ENCODE peak calls at places on chromosomes 2 and 18, in six cellular contexts. N is suprapubic skin, W is prostate gland, I is HCT116, M is endothelial cell of umbilical vein, P is transverse colon. T is an unnamed sample.

GRCh38 chr2:129794116-129794515 is 185.3 kb upstream of the RAB6C start:
- DNase-seq in N (no peak), I (no peak), W (no peak), P (no peak), M (no peak), T (no peak)

GRCh38 chr2:73112913-73113633 is at the start of gene RAB11FIP5:
- DNase-seq in W (peak), N (peak), P (peak), I (peak), M (peak), T (peak)

GRCh38 chr2:240932001-240932723 is 26.0 kb downstream of the CROCC2 start:
- DNase-seq in N (peak), I (no peak), W (no peak), P (peak), M (no peak), T (no peak)

GRCh38 chr2:233081232-233081730 is 21.1 kb downstream of the INPP5D start:
- DNase-seq in N (no peak), W (no peak), M (no peak), I (no peak), P (no peak), T (no peak)

GRCh38 chr2:141959941-141960340 is 170.9 kb downstream of the LRP1B start:
- DNase-seq in I (no peak), M (no peak), N (no peak), W (no peak), P (no peak), T (no peak)

GRCh38 chr2:53450885-53451284 is 316.7 kb upstream of the CHAC2 start:
- DNase-seq in I (no peak), W (no peak), M (no peak), P (peak), N (no peak), T (no peak)

GRCh38 chr18:23529597-23529996 is 26.3 kb downstream of the RMC1 start:
- DNase-seq in P (no peak), N (no peak), W (no peak), I (peak), M (peak), T (no peak)

GRCh38 chr2:200226652-200227426 is 79.7 kb upstream of the SPATS2L start:
- DNase-seq in P (no peak), I (no peak), W (no peak), M (no peak), N (no peak), T (no peak)

GRCh38 chr2:226017534-226017933 is 618.0 kb downstream of the NYAP2 start:
- DNase-seq in I (no peak), M (no peak), P (no peak), N (no peak), W (no peak), T (no peak)

GRCh38 chr2:191976436-191976835 is 129.5 kb upstream of the CAVIN2 start:
- DNase-seq in P (no peak), N (no peak), M (peak), W (no peak), I (no peak), T (no peak)

GRCh38 chr2:25672500-25673169 is 742 bp downstream of the DTNB start:
- DNase-seq in I (no peak), W (peak), M (peak), N (peak), P (peak), T (peak)

GRCh38 chr2:25674003-25674362 is 606 bp upstream of the DTNB start:
- DNase-seq in P (no peak), N (no peak), W (no peak), M (no peak), I (no peak), T (no peak)

GRCh38 chr2:25669520-25669919 is 3.9 kb downstream of the DTNB start:
- DNase-seq in W (no peak), M (no peak), P (no peak), I (no peak), N (no peak), T (no peak)

GRCh38 chr2:25671622-25672021 is 1.8 kb downstream of the DTNB start:
- DNase-seq in M (no peak), W (peak), I (no peak), P (no peak), N (no peak), T (no peak)

DNA sequence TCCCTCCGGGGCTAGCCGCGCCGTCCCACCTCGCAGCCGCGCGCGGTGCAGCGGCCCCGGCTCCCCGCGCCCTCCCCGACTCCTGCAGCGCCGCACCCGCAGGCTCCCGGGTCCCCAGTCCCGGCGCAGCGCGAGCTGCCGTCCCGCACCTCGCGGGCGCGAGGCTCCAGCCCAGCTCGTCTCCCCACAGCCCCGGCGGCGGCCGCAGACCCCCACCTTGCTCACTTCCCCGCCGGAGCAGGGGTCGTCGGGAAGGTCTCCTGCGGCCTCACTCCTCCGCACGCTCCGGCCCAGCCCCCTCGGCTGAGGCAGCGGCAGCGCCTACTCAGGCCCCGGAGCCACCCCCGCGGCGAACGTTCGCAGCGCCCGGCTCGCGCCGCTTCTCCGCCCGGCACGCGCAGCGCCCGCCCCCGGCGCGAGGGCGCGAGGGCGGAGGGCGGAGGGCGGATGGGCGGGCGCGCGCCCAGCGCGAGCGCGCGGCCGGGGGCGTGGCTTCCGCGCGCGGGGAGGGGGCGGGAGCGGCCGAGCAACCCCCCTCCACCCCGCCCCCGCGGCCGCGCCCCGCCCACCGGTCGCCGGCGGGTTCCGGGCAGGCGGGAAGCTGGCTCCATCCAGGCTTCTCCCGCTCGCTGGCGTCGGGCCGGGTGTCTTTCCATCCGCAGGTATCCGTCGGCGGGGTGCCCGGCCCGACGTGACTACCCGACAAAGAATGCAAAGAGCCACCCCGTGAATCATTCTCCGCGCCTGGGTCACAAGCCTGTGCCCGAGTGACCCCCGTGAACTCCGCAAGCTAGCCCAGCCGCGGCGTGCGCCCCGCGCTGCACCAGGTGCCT is at the start of gene DTNB:
- DNase-seq in P (peak), I (no peak), N (peak), M (peak), W (peak), T (peak)
- TF ChIP-seq POLR2A in P (no peak), I (no peak), N (peak), M (peak), W (peak), T (no peak)

GRCh38 chr2:157627594-157628281 is 926 bp downstream of the ACVR1C start:
- DNase-seq in I (no peak), P (peak), M (peak), N (no peak), W (no peak), T (no peak)

GRCh38 chr2:157625311-157625710 is 3.4 kb downstream of the ACVR1C start:
- DNase-seq in I (no peak), P (no peak), W (no peak), M (no peak), N (no peak), T (no peak)

GRCh38 chr2:157628282-157628531 is 457 bp downstream of the ACVR1C start:
- DNase-seq in M (no peak), I (no peak), W (no peak), N (no peak), P (peak), T (no peak)

DNA sequence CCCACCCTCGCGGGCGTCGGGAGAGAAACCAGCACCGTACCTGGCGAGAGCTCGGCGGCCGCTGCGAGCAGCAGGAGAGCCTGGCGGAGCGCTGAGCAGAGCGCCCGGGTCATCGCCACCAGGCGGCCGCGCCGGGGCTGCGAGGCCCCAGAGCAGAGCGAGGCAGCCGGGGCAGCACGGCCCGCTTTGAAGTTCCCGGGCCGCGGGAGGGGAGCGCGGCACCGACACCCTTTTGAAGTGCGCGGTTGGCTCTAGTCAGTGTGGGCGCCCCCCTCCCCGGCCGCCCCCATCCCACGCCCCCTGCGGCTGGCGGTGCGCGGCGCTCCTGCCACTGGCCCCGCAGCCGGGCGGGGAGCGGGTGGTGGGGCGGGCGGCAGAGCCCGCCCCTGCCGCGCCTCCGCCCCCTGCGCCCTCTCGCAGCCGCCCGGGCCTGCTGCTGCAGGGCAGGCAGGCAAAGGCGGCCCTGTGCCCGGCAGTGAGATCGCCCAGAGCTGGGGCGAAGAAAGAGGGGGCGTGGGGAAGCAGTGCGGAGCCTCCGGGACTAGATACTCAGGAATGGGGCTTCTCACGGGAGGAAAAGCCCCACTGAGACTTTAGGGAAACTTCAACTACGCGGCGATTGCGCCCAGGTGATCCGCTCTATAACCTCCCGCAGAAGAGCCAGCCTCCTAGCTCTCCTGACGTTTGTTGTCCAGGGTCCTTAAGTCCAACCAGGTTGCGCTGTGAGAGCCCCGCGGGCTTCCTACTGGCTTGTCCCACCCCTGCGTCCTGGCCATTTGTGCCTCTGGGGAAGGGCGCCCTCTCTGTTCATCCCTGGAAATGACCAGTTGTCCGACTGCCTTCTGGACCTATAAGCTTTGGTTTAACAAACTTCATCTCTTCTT is at the start of gene ACVR1C:
- DNase-seq in I (peak), M (peak), P (peak), W (peak), N (peak), T (peak)
- TF ChIP-seq POLR2AphosphoS5 in I (peak), M (no peak), P (peak), W (no peak), N (no peak), T (no peak)

GRCh38 chr2:48219234-48219554 is 310.8 kb upstream of the STON1 start:
- DNase-seq in I (no peak), M (no peak), P (no peak), W (no peak), N (no peak), T (no peak)

GRCh38 chr2:48218169-48218568 is 311.8 kb upstream of the STON1 start:
- DNase-seq in N (no peak), W (no peak), P (no peak), I (no peak), M (no peak), T (no peak)

GRCh38 chr2:48220463-48220862 is 309.5 kb upstream of the STON1 start:
- DNase-seq in P (no peak), N (no peak), I (no peak), W (no peak), M (no peak), T (no peak)

GRCh38 chr2:48221846-48222516 is 308.0 kb upstream of the STON1 start:
- DNase-seq in N (no peak), P (no peak), W (no peak), I (no peak), M (peak), T (no peak)

DNA sequence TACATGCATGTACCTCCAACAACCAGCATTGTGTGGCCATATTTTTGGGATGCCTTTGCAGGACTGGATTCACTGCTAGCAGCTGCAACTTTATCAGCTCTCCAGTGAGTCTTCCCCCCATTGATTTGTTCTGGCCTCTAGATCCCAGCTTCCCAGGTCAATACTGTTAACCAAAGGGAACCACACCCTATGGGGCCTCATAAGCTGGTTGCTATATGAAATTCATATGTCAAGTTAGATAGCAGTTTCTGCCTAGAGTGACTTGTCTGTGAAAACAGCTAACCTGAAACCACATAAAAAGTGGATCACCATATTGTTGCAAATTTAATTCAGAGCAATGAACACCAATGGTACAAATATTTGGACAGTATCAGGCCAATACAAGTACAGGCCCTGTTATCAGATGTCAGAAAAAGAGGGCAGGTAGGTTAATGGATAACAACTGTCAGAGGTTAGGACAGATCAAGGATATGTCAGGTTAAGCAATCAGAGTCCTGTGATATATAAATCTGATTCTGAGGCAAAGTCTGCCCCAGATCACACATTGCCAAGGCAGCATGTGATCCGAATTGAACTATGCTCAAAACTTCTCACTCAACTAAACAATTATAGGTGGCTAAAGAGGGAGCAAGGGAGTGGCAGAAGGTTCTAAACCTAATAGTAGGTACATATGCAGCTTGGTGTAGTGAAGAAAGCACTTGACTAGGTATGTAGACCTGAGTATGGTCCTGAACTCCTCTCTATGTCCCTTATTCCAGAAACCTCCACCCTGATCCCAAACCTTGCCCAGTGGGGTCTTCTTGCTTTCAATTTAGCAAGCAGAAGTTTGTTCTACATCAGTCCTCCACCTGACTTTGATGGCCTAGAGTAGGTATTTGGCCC is 310.2 kb upstream of the STON1 start:
- DNase-seq in P (no peak), N (no peak), M (no peak), I (no peak), W (no peak), T (no peak)
- TF ChIP-seq POLR2A in P (no peak), N (no peak), M (no peak), I (no peak), W (no peak), T (no peak)

DNA sequence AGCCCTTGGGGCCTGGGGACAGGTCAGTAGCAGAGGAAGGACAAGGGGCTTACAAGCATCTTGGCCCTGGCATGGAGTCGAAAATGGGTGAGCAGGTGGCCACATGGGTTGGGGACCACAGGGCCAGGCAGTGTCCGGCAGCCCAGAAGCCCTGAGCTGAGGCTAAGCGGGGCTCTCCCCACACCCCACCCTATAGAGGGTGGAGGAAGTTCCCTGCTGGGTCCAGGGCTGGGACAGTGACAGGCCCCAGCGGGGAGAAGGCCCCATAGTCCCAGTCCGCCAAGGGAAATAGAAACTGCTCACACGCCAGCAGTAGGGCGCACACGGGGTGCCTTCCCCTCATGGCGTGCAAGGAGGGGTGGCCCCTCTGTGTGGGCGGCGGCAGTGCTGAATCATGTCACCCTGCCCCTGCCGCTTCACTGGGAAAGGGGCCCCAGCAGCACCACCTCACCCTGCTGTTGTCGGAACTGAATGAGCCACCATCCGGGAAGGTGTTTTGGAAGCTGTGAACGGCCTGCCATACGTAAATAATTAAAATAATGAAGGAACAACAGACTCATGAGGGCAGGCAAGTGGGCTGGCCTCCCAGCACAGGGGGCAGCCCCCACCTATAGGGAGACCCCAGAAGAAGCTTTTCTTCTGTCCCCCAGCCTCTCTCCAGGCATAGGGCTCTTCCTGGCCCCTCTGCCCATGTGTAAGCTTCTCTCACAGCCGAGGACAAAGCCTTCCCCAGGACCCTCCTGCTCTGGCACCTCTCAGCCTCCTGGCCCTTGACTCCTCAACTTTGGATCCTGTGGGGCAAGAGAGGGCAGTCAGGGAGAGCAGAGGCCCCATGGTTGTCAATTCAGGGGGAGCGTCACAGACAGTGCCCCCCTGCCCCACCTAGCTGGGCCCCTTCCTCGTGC is 12.7 kb upstream of the DUSP2 start:
- DNase-seq in M (no peak), N (no peak), P (no peak), W (no peak), I (no peak), T (peak)
- TF ChIP-seq POLR2AphosphoS5 in M (no peak), N (no peak), P (no peak), W (no peak), I (no peak), T (peak)

DNA sequence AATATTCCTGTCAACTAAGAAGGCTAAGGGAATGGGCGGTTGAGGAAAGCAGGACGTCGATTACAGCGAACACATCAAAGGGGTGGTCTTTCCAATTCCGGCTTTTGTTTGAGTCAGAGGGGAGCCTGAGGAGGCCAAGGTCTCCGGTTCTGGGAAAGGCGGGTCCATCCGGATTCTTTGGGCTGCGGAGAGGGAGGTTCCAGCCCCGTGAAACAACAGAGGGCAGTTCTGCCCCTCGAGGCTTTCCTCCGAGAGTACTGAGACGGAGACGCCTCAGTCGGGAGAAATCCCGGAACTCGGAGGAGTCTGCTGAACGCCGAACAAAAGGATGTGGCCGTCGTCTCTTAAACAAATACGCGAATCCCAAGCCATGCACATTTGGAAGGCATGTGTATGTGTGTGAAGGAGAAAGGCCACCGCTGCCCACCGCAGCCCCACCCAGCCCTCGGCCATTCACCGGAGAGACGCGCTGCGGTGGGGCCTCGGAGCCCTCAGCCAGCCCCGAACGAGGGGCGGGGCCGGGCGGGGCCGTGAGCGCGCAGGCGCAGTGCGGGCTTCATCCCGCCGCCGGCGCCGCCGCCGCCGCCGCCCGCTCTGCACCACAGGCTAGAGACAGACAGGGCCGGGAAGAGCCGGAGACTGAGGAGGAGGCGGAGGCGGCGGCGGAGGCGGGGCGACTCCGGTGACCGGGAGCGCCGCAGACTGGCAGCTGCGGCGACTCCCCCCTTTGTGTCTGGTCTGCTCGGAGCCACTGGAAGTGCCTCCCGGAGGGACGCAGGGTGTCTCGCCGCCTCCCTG is at the start of gene BMPR2:
- DNase-seq in N (peak), M (peak), I (peak), W (peak), P (peak), T (peak)
- TF ChIP-seq POLR2A in N (peak), M (peak), I (peak), W (peak), P (peak), T (peak)

GRCh38 chr2:121649652-121650553 is 641 bp upstream of the CLASP1 start:
- DNase-seq in N (peak), I (peak), W (peak), M (peak), P (peak), T (peak)
- TF ChIP-seq POLR2AphosphoS5 in N (no peak), I (peak), W (peak), M (peak), P (peak), T (peak)

GRCh38 chr18:3652380-3653262 is 202.6 kb downstream of the TGIF1 start:
- DNase-seq in M (peak), W (peak), N (no peak), I (peak), P (peak), T (no peak)
- TF ChIP-seq POLR2A in M (no peak), W (no peak), N (no peak), I (no peak), P (no peak), T (no peak)

GRCh38 chr18:62863629-62864028 is 148.3 kb downstream of the PHLPP1 start:
- DNase-seq in W (no peak), M (peak), P (no peak), N (no peak), I (peak), T (no peak)
- TF ChIP-seq POLR2AphosphoS5 in W (no peak), M (peak), P (no peak), N (no peak), I (peak), T (no peak)